ENCODE peak calls at places on chromosomes 2 and 18, in five cellular contexts. One of them, this sample, is unnamed.

GRCh38 chr2:136242100-136242499 is 124.2 kb upstream of the CXCR4 start:
- DNase-seq in fibroblast of villous mesenchyme: peak
- DNase-seq in PC-3: no peak
- DNase-seq in NCI-H524: no peak
- DNase-seq in psoas muscle: no peak
- DNase-seq in this sample: no peak

GRCh38 chr2:73063909-73064875 is 7.3 kb downstream of the SFXN5 start:
- DNase-seq in NCI-H524: no peak
- DNase-seq in PC-3: peak
- DNase-seq in psoas muscle: no peak
- DNase-seq in fibroblast of villous mesenchyme: peak
- DNase-seq in this sample: no peak

GRCh38 chr2:224381913-224382647 is 19.8 kb downstream of the FAM124B start:
- DNase-seq in PC-3: peak
- DNase-seq in NCI-H524: no peak
- DNase-seq in fibroblast of villous mesenchyme: peak
- DNase-seq in psoas muscle: no peak
- DNase-seq in this sample: no peak

GRCh38 chr2:11764920-11765319 is 18.5 kb downstream of the LPIN1 start:
- DNase-seq in fibroblast of villous mesenchyme: no peak
- DNase-seq in NCI-H524: no peak
- DNase-seq in psoas muscle: no peak
- DNase-seq in PC-3: no peak
- DNase-seq in this sample: no peak

GRCh38 chr18:8816805-8817204 is 111.4 kb downstream of the MTCL1 start:
- DNase-seq in psoas muscle: no peak
- DNase-seq in NCI-H524: no peak
- DNase-seq in fibroblast of villous mesenchyme: peak
- DNase-seq in PC-3: no peak
- DNase-seq in this sample: no peak

GRCh38 chr2:232315049-232315922 is 63.3 kb upstream of the ALPP start:
- DNase-seq in fibroblast of villous mesenchyme: peak
- DNase-seq in psoas muscle: peak
- DNase-seq in PC-3: peak
- DNase-seq in NCI-H524: no peak
- DNase-seq in this sample: no peak

GRCh38 chr2:55581875-55582547 is 35.4 kb downstream of the PPP4R3B start:
- DNase-seq in NCI-H524: no peak
- DNase-seq in psoas muscle: peak
- DNase-seq in fibroblast of villous mesenchyme: peak
- DNase-seq in PC-3: no peak
- DNase-seq in this sample: no peak

GRCh38 chr2:161379740-161380139 is 36.4 kb upstream of the TBR1 start:
- DNase-seq in PC-3: no peak
- DNase-seq in NCI-H524: no peak
- DNase-seq in psoas muscle: no peak
- DNase-seq in fibroblast of villous mesenchyme: no peak
- DNase-seq in this sample: no peak

GRCh38 chr2:141399270-141399669 is 731.5 kb downstream of the LRP1B start:
- DNase-seq in NCI-H524: no peak
- DNase-seq in psoas muscle: no peak
- DNase-seq in PC-3: peak
- DNase-seq in fibroblast of villous mesenchyme: peak
- DNase-seq in this sample: peak

GRCh38 chr18:6561029-6561861 is 146.5 kb upstream of the L3MBTL4 start:
- DNase-seq in psoas muscle: peak
- DNase-seq in PC-3: peak
- DNase-seq in NCI-H524: peak
- DNase-seq in fibroblast of villous mesenchyme: peak
- DNase-seq in this sample: no peak

GRCh38 chr18:49669403-49669802 is 107.5 kb downstream of the LIPG start:
- DNase-seq in PC-3: no peak
- DNase-seq in fibroblast of villous mesenchyme: no peak
- DNase-seq in NCI-H524: no peak
- DNase-seq in psoas muscle: no peak
- DNase-seq in this sample: no peak

GRCh38 chr2:159096896-159097295 is 128.5 kb downstream of the TANC1 start:
- DNase-seq in fibroblast of villous mesenchyme: peak
- DNase-seq in psoas muscle: no peak
- DNase-seq in NCI-H524: no peak
- DNase-seq in PC-3: peak
- DNase-seq in this sample: no peak

GRCh38 chr18:55386545-55386944 is 201.4 kb downstream of the TCF4 start:
- DNase-seq in psoas muscle: no peak
- DNase-seq in fibroblast of villous mesenchyme: no peak
- DNase-seq in NCI-H524: no peak
- DNase-seq in PC-3: no peak
- DNase-seq in this sample: no peak

GRCh38 chr18:68566991-68567390 is 147.9 kb downstream of the TMX3 start:
- DNase-seq in psoas muscle: no peak
- DNase-seq in fibroblast of villous mesenchyme: no peak
- DNase-seq in PC-3: no peak
- DNase-seq in NCI-H524: no peak
- DNase-seq in this sample: no peak

GRCh38 chr2:118973542-118973951 is 31.6 kb downstream of the MARCO start:
- DNase-seq in psoas muscle: peak
- DNase-seq in fibroblast of villous mesenchyme: no peak
- DNase-seq in NCI-H524: no peak
- DNase-seq in PC-3: peak
- DNase-seq in this sample: no peak

GRCh38 chr2:94763318-94763717 is 107.9 kb upstream of the TEKT4 start:
- DNase-seq in PC-3: no peak
- DNase-seq in psoas muscle: no peak
- DNase-seq in fibroblast of villous mesenchyme: no peak
- DNase-seq in NCI-H524: no peak
- DNase-seq in this sample: no peak

GRCh38 chr2:241905716-241906376 is 36.3 kb downstream of the RTP5 start:
- DNase-seq in fibroblast of villous mesenchyme: no peak
- DNase-seq in psoas muscle: no peak
- DNase-seq in PC-3: no peak
- DNase-seq in NCI-H524: no peak
- DNase-seq in this sample: no peak

GRCh38 chr2:235951980-235952379 is 216.2 kb downstream of the GBX2 start:
- DNase-seq in PC-3: peak
- DNase-seq in fibroblast of villous mesenchyme: peak
- DNase-seq in psoas muscle: no peak
- DNase-seq in NCI-H524: no peak
- DNase-seq in this sample: no peak

GRCh38 chr2:230010501-230010900 is 58.2 kb downstream of the SLC16A14 start:
- DNase-seq in psoas muscle: no peak
- DNase-seq in PC-3: no peak
- DNase-seq in NCI-H524: no peak
- DNase-seq in fibroblast of villous mesenchyme: peak
- DNase-seq in this sample: no peak

GRCh38 chr18:55650363-55650870 is 62.4 kb upstream of the TCF4 start:
- DNase-seq in NCI-H524: no peak
- DNase-seq in fibroblast of villous mesenchyme: no peak
- DNase-seq in PC-3: no peak
- DNase-seq in psoas muscle: no peak
- DNase-seq in this sample: no peak

GRCh38 chr2:208255557-208256106 is 761 bp upstream of the IDH1 start:
- DNase-seq in psoas muscle: no peak
- DNase-seq in NCI-H524: no peak
- DNase-seq in fibroblast of villous mesenchyme: no peak
- DNase-seq in PC-3: no peak
- DNase-seq in this sample: no peak

GRCh38 chr18:74376523-74376922 is 60.9 kb downstream of the C18orf63 start:
- DNase-seq in NCI-H524: no peak
- DNase-seq in fibroblast of villous mesenchyme: no peak
- DNase-seq in psoas muscle: no peak
- DNase-seq in PC-3: no peak
- DNase-seq in this sample: no peak

GRCh38 chr18:26575865-26576217 is 27.5 kb upstream of the KCTD1 start:
- DNase-seq in fibroblast of villous mesenchyme: no peak
- DNase-seq in PC-3: peak
- DNase-seq in NCI-H524: no peak
- DNase-seq in psoas muscle: no peak
- DNase-seq in this sample: no peak

GRCh38 chr2:101736861-101737291 is 39.4 kb downstream of the MAP4K4 start:
- DNase-seq in psoas muscle: no peak
- DNase-seq in PC-3: peak
- DNase-seq in NCI-H524: no peak
- DNase-seq in fibroblast of villous mesenchyme: peak
- DNase-seq in this sample: no peak

GRCh38 chr18:55314615-55315237 is 273.3 kb downstream of the TCF4 start:
- DNase-seq in fibroblast of villous mesenchyme: no peak
- DNase-seq in NCI-H524: peak
- DNase-seq in PC-3: no peak
- DNase-seq in psoas muscle: no peak
- DNase-seq in this sample: peak

GRCh38 chr2:159903404-159904126 is 105.6 kb upstream of the CD302 start:
- DNase-seq in fibroblast of villous mesenchyme: peak
- DNase-seq in PC-3: no peak
- DNase-seq in NCI-H524: no peak
- DNase-seq in psoas muscle: no peak
- DNase-seq in this sample: peak

GRCh38 chr2:8548065-8548870 is 133.6 kb upstream of the ID2 start:
- DNase-seq in fibroblast of villous mesenchyme: no peak
- DNase-seq in psoas muscle: no peak
- DNase-seq in PC-3: no peak
- DNase-seq in NCI-H524: no peak
- DNase-seq in this sample: no peak

GRCh38 chr2:237181844-237182243 is 96.2 kb downstream of the COPS8 start:
- DNase-seq in fibroblast of villous mesenchyme: peak
- DNase-seq in PC-3: no peak
- DNase-seq in psoas muscle: no peak
- DNase-seq in NCI-H524: no peak
- DNase-seq in this sample: no peak

GRCh38 chr2:180890781-180891180 is 89.6 kb upstream of the UBE2E3 start:
- DNase-seq in NCI-H524: no peak
- DNase-seq in PC-3: peak
- DNase-seq in psoas muscle: no peak
- DNase-seq in fibroblast of villous mesenchyme: peak
- DNase-seq in this sample: no peak

GRCh38 chr2:209468796-209469325 is 45.0 kb downstream of the MAP2 start:
- DNase-seq in psoas muscle: no peak
- DNase-seq in NCI-H524: no peak
- DNase-seq in PC-3: no peak
- DNase-seq in fibroblast of villous mesenchyme: no peak
- DNase-seq in this sample: no peak

This sample was measured in RPMI8226.